ENCODE peak calls at places on chromosomes 7 and 10, in ten cellular contexts. D is suprapubic skin, Z is MM.1S, N is upper lobe of right lung, C is sigmoid colon, U is fibroblast of lung, T is A549, L is heart left ventricle, M is neuronal stem cell, J is psoas muscle. W is an unnamed sample.

GRCh38 chr7:27693794-27694193 is 31.1 kb upstream of the HIBADH start:
- DNase-seq in D (no peak), Z (no peak), N (no peak), C (no peak), U (no peak), T (no peak), L (no peak), M (no peak), J (no peak), W (no peak)

GRCh38 chr7:82469207-82469606 is 25.6 kb upstream of the CACNA2D1 start:
- DNase-seq in D (no peak), Z (no peak), N (no peak), C (no peak), U (no peak), T (no peak), L (no peak), M (no peak), J (no peak), W (no peak)

GRCh38 chr7:155733582-155734444 is 78.5 kb downstream of the SHH start:
- DNase-seq in D (no peak), Z (no peak), N (no peak), C (no peak), U (no peak), T (no peak), L (no peak), M (no peak), J (no peak), W (no peak)

GRCh38 chr7:98163704-98164478 is 47.3 kb upstream of the BHLHA15 start:
- DNase-seq in D (no peak), Z (no peak), N (no peak), C (no peak), U (peak), T (no peak), L (no peak), M (no peak), J (no peak), W (no peak)

GRCh38 chr7:85021090-85021704 is 165.7 kb downstream of the SEMA3D start:
- DNase-seq in D (no peak), Z (no peak), N (no peak), C (no peak), U (no peak), T (peak), L (no peak), M (no peak), J (no peak), W (no peak)

GRCh38 chr7:80468931-80469714 is 42.7 kb downstream of the GNAT3 start:
- DNase-seq in D (no peak), Z (no peak), N (no peak), C (no peak), U (peak), T (no peak), L (no peak), M (no peak), J (no peak), W (no peak)

GRCh38 chr7:138729444-138729843 is 28.3 kb upstream of the SVOPL start:
- DNase-seq in D (no peak), Z (no peak), N (no peak), C (no peak), U (no peak), T (no peak), L (no peak), M (no peak), J (no peak), W (no peak)

GRCh38 chr7:50577569-50577968 is 12.4 kb upstream of the DDC start:
- DNase-seq in D (no peak), Z (no peak), N (no peak), C (no peak), U (no peak), T (no peak), L (no peak), M (no peak), J (no peak), W (no peak)

GRCh38 chr7:82410461-82410860 is 33.1 kb downstream of the CACNA2D1 start:
- DNase-seq in D (no peak), Z (peak), N (no peak), C (no peak), U (no peak), T (no peak), L (peak), M (no peak), J (peak), W (no peak)

GRCh38 chr10:48450811-48451466 is 144.5 kb downstream of the MAPK8 start:
- DNase-seq in D (no peak), Z (no peak), N (peak), C (peak), U (no peak), T (no peak), L (no peak), M (no peak), J (peak), W (peak)

GRCh38 chr7:70585071-70585470 is 546.9 kb upstream of the GALNT17 start:
- DNase-seq in D (no peak), Z (no peak), N (no peak), C (no peak), U (no peak), T (no peak), L (no peak), M (no peak), J (no peak), W (no peak)

GRCh38 chr10:23053036-23053435 is 42.3 kb upstream of the MSRB2 start:
- DNase-seq in D (no peak), Z (no peak), N (no peak), C (no peak), U (peak), T (peak), L (no peak), M (no peak), J (no peak), W (no peak)

GRCh38 chr7:51121036-51121780 is 195.4 kb downstream of the COBL start:
- DNase-seq in D (no peak), Z (no peak), N (no peak), C (no peak), U (peak), T (no peak), L (no peak), M (no peak), J (no peak), W (no peak)

GRCh38 chr10:133170092-133170491 is 10.1 kb downstream of the KNDC1 start:
- DNase-seq in D (peak), Z (no peak), N (no peak), C (peak), U (no peak), T (no peak), L (no peak), M (no peak), J (no peak), W (no peak)

GRCh38 chr7:35648367-35648766 is 46.6 kb downstream of the HERPUD2 start:
- DNase-seq in D (no peak), Z (no peak), N (no peak), C (no peak), U (no peak), T (no peak), L (no peak), M (no peak), J (no peak), W (no peak)

GRCh38 chr7:35647171-35647574 is 47.8 kb downstream of the HERPUD2 start:
- DNase-seq in D (no peak), Z (peak), N (no peak), C (no peak), U (no peak), T (no peak), L (no peak), M (peak), J (no peak), W (no peak)

GRCh38 chr7:35649711-35650110 is 45.2 kb downstream of the HERPUD2 start:
- DNase-seq in D (no peak), Z (no peak), N (no peak), C (no peak), U (no peak), T (no peak), L (no peak), M (no peak), J (no peak), W (no peak)

GRCh38 chr7:35645691-35646090 is 49.2 kb downstream of the HERPUD2 start:
- DNase-seq in D (no peak), Z (peak), N (no peak), C (no peak), U (no peak), T (no peak), L (no peak), M (no peak), J (no peak), W (no peak)

DNA sequence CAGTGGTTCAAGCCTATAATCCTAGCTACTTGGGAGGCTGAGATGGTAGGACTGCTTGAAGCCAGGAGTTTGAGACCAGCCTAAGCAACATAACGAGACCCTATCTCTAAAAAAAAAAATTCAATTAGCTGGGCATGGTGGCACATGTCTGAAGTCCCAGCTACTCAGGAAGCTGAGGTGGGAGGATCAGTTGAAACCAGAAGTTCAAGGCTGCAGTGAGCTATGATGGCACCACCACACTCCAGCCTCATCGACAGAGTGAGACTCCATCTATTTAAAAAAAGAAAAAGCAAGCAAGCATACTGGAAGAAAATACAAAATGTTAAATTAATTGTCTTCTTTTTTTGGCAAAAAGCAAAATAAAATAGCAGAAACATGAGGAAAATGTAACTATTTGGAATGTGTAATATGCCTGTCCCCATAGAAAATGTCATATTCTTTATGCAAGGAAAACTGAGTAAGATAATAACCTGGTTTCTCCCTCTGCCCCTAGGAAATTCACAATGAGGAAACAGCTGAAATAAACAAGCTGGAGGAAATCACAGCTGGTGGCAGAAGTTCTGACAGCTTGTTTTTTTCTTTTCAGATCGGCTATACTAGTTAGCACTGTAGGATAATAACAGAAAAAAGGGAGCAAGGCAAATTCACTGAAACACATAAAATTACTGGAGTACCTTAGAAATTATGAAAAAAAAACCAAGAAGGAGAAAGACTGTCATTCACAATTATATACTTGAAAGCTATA is 48.5 kb downstream of the HERPUD2 start:
- DNase-seq in D (no peak), Z (no peak), N (no peak), C (no peak), U (no peak), T (no peak), L (no peak), M (no peak), J (no peak), W (no peak)
- H3K27ac ChIP-seq in D (no peak), Z (peak), N (peak), C (peak), U (no peak), T (no peak), L (peak), M (peak), J (peak), W (no peak)

DNA sequence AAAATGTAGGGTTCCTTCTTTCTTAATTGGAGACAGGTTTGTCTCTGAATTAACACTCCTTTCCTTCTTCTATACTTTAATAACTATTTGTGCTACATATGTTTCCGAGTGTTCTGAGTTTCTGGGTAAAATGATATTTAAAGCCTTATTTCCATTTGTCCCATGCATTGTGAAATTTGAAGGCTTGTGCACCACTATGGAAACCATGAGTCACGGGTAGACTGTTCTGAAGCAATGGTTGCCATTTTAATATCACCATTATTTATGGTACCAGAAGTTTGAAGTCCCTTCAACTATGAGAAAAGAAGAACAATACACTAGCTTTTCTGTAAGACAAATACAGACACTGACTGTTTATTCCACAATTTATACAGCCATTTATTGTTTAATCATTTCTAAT is 44.7 kb upstream of the ZEB1 start:
- DNase-seq in D (no peak), Z (no peak), N (no peak), C (no peak), U (no peak), T (no peak), L (no peak), M (no peak), J (no peak), W (no peak)
- H3K27ac ChIP-seq in D (no peak), Z (no peak), N (no peak), C (no peak), U (no peak), T (no peak), L (no peak), M (no peak), J (no peak), W (no peak)

DNA sequence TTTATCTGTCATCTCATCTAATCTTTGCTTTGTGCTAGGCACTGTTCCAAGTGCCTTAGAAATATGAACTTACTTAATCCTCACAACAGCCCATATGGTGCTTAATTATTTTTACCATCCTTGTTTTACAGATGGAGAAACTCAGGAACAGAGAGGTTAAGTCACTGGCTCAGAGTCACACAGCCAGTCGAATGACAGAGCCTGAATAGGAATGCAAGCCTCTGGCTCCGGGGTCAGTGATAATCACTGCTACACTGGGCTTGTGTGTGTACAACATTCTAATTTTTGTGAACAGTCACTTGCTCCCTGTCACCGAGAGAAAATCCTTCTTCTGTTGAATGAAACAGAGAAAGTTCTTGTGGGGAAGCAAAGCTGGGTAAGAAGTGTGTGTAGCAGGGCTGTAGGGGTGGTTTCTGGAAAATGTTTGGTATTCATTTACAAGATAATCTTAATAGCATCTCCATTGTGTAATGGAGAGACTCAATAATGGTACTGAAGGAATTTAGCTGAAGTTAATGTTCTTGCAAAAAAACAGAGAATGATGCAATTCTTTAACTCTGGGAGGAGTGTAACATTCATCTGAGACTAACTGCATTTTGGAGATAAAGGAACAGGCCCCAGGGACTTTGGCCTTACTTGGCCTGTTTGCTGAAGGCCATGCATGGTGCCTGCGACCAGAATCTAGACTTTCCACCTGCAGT is 290.6 kb downstream of the FRMD4A start:
- DNase-seq in D (no peak), Z (no peak), N (no peak), C (no peak), U (peak), T (no peak), L (no peak), M (no peak), J (no peak), W (no peak)
- H3K27ac ChIP-seq in D (peak), Z (no peak), N (peak), C (peak), U (no peak), T (no peak), L (peak), M (no peak), J (no peak), W (no peak)

GRCh38 chr7:1078519-1078918 is 9.4 kb upstream of the GPER1 start:
- DNase-seq in D (no peak), Z (no peak), N (no peak), C (no peak), U (no peak), T (no peak), L (no peak), M (no peak), J (no peak), W (no peak)

GRCh38 chr7:1073211-1073977 is 14.5 kb upstream of the GPER1 start:
- DNase-seq in D (no peak), Z (no peak), N (no peak), C (no peak), U (no peak), T (no peak), L (no peak), M (no peak), J (no peak), W (no peak)

GRCh38 chr7:1076184-1077072 is 11.5 kb upstream of the GPER1 start:
- DNase-seq in D (no peak), Z (no peak), N (no peak), C (no peak), U (no peak), T (no peak), L (no peak), M (no peak), J (no peak), W (no peak)

GRCh38 chr7:1071731-1072254 is 16.1 kb upstream of the GPER1 start:
- DNase-seq in D (no peak), Z (no peak), N (no peak), C (no peak), U (no peak), T (no peak), L (no peak), M (no peak), J (no peak), W (no peak)

GRCh38 chr7:1074593-1075431 is 13.1 kb upstream of the GPER1 start:
- DNase-seq in D (no peak), Z (no peak), N (no peak), C (no peak), U (no peak), T (no peak), L (no peak), M (no peak), J (no peak), W (no peak)
- H3K27ac ChIP-seq in D (no peak), Z (no peak), N (no peak), C (no peak), U (no peak), T (no peak), L (no peak), M (peak), J (no peak), W (no peak)

GRCh38 chr10:27240891-27241639 is 468 bp upstream of the ACBD5 start:
- DNase-seq in D (no peak), Z (peak), N (peak), C (no peak), U (no peak), T (peak), L (no peak), M (peak), J (peak), W (no peak)

GRCh38 chr10:27242473-27242950 is 1.9 kb upstream of the ACBD5 start:
- DNase-seq in D (no peak), Z (no peak), N (no peak), C (no peak), U (no peak), T (no peak), L (no peak), M (no peak), J (no peak), W (no peak)

GRCh38 chr10:27242951-27243551 is 2.5 kb upstream of the ACBD5 start:
- DNase-seq in D (no peak), Z (peak), N (no peak), C (no peak), U (peak), T (peak), L (peak), M (peak), J (no peak), W (peak)

GRCh38 chr10:27240212-27240890 is at the start of gene ACBD5:
- DNase-seq in D (peak), Z (peak), N (peak), C (peak), U (peak), T (peak), L (peak), M (peak), J (peak), W (peak)

DNA sequence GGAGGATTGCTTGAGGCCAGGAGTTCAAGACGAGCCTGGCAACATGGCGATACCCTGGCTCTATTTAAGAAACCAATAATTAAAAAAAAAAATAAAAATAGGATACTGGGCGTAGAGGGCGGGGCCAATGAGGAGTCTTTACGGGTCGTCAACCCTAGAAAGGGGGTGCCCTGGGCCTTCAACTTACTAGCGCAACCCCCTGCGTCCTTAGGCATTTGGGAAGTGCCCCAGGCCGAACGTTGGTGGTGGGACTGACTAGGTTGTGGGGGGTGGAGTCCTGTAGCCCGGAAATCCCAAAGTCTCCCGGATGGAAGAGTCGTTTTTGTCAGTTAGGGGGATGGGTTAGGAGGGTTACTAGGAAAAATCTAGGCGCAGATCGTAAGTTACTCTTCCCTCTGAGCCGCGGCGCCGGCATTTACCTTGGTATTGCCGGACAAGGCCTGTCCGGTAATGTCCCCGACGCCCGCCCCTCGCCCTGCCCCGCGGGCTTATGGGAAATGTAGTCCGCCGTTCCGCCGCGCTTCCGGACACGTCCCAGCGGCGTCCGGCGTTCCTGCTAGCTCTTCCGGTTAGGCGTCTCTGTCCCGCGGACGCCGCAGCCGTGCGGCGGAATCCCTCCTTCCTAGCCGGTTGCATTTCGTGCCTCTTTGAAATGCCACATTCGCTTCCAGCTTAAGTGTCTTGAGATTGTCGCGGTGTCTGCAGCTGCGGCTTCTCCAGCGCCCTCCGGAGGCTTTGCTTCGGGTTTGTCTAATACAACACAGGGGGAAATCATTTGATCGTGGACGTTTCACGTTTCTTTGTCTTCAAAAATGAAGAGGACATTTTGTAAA is 1.3 kb upstream of the ACBD5 start:
- DNase-seq in D (peak), Z (peak), N (peak), C (peak), U (peak), T (peak), L (peak), M (peak), J (peak), W (peak)
- H3K27ac ChIP-seq in D (peak), Z (peak), N (peak), C (peak), U (peak), T (peak), L (peak), M (peak), J (peak), W (peak)

W was measured in DND-41.